ENCODE peak calls at places on chromosomes 5 and 9, in seven cellular contexts. H is left lung, Y is A673, B is heart left ventricle, P is K562, Z is neuronal stem cell, D is stomach. V is an unnamed sample. For H3K9me3, the result is how much of the 10 kb centered on the place peaks cover.

GRCh38 chr9:17555362-17556054 is 23.4 kb upstream of the SH3GL2 start:
- DNase-seq in Y (no peak), D (no peak), B (no peak), Z (no peak), P (no peak), H (no peak), V (no peak)

GRCh38 chr5:87347272-87347671 is 65.5 kb downstream of the CCNH start:
- DNase-seq in P (no peak), H (no peak), Z (no peak), B (no peak), D (no peak), Y (no peak), V (no peak)

GRCh38 chr9:98807070-98807810 is at the start of gene GALNT12:
- DNase-seq in P (peak), Z (no peak), Y (peak), H (no peak), B (no peak), D (peak), V (peak)

GRCh38 chr9:134595014-134595413 is 46.6 kb upstream of the COL5A1 start:
- DNase-seq in H (no peak), Z (no peak), D (no peak), Y (no peak), P (no peak), B (peak), V (no peak)

GRCh38 chr5:174180639-174181038 is 135.1 kb downstream of the NSG2 start:
- DNase-seq in Z (no peak), Y (no peak), B (no peak), D (no peak), P (no peak), H (no peak), V (no peak)

GRCh38 chr9:83544002-83544698 is 5.9 kb upstream of the FRMD3 start:
- DNase-seq in H (no peak), Y (peak), B (no peak), Z (no peak), P (peak), D (peak), V (no peak)

GRCh38 chr9:69246629-69247028 is 72.6 kb downstream of the TJP2 start:
- DNase-seq in B (no peak), H (no peak), P (no peak), Y (no peak), Z (no peak), D (no peak), V (no peak)

GRCh38 chr5:59445741-59446140 is 447.8 kb downstream of the PDE4D start:
- DNase-seq in Z (no peak), D (no peak), P (no peak), B (no peak), H (no peak), Y (no peak), V (no peak)

GRCh38 chr9:91515074-91515687 is 91.5 kb upstream of the NFIL3 start:
- DNase-seq in D (peak), P (peak), Z (no peak), B (no peak), Y (peak), H (no peak), V (no peak)

GRCh38 chr5:130436430-130436829 is 532.2 kb downstream of the CHSY3 start:
- DNase-seq in P (no peak), Y (no peak), Z (no peak), H (no peak), B (no peak), D (no peak), V (no peak)

GRCh38 chr5:116576043-116576713 is 1.6 kb upstream of the SEMA6A start:
- DNase-seq in P (peak), Y (peak), B (peak), Z (peak), H (peak), D (peak), V (no peak)

GRCh38 chr5:119537704-119538103 is 85.4 kb downstream of the HSD17B4 start:
- DNase-seq in Y (no peak), P (no peak), B (no peak), H (no peak), D (peak), Z (no peak), V (no peak)

GRCh38 chr5:81753429-81753828 is 2.5 kb upstream of the SSBP2 start:
- DNase-seq in Y (no peak), D (no peak), Z (no peak), H (no peak), P (no peak), B (no peak), V (no peak)

GRCh38 chr5:164235176-164235914 is 729.9 kb downstream of the MAT2B start:
- DNase-seq in Y (peak), H (no peak), D (no peak), P (no peak), Z (no peak), B (no peak), V (no peak)

GRCh38 chr5:61598140-61598539 is 266.1 kb downstream of the ZSWIM6 start:
- DNase-seq in P (no peak), Z (no peak), H (no peak), D (no peak), Y (no peak), B (no peak), V (no peak)

GRCh38 chr5:176609724-176610429 is at the start of gene GPRIN1:
- DNase-seq in B (peak), P (peak), D (peak), Y (peak), H (no peak), Z (peak), V (peak)

GRCh38 chr5:132365213-132365612 is 4.3 kb upstream of the SLC22A5 start:
- DNase-seq in Y (no peak), B (no peak), H (no peak), Z (no peak), D (no peak), P (peak), V (no peak)

GRCh38 chr9:130680836-130681768 is 12.5 kb upstream of the EXOSC2 start:
- DNase-seq in D (peak), Z (no peak), H (peak), Y (peak), P (peak), B (peak), V (no peak)

GRCh38 chr5:38848637-38849036 is 2.8 kb downstream of the OSMR start:
- DNase-seq in Y (no peak), B (no peak), D (no peak), H (no peak), P (no peak), Z (no peak), V (no peak)

GRCh38 chr9:36074870-36075532 is 38.3 kb downstream of the RECK start:
- DNase-seq in H (peak), B (no peak), D (peak), Y (peak), Z (no peak), P (no peak), V (no peak)

GRCh38 chr5:8184455-8185063 is 315.6 kb downstream of the MTRR start:
- DNase-seq in H (no peak), B (no peak), Z (peak), P (peak), Y (peak), D (peak), V (peak)

GRCh38 chr5:135862744-135863143 is 28.3 kb downstream of the SLC25A48 start:
- DNase-seq in Z (no peak), D (no peak), H (no peak), B (no peak), Y (no peak), P (no peak), V (no peak)

GRCh38 chr5:13809921-13810320 is 134.6 kb downstream of the DNAH5 start:
- DNase-seq in Y (no peak), D (no peak), Z (no peak), P (no peak), B (no peak), H (no peak), V (no peak)

GRCh38 chr9:132699926-132700325 is 29.7 kb downstream of the GTF3C4 start:
- DNase-seq in D (no peak), P (no peak), Z (no peak), Y (no peak), H (no peak), B (no peak), V (no peak)
- H3K9me3 ChIP-seq in D (under half), P (under half), Z (under half), Y (under half), H (under half), B (under half), V (under half)

GRCh38 chr9:117323390-117323789 is 91.5 kb downstream of the ASTN2 start:
- DNase-seq in H (no peak), B (no peak), P (no peak), Y (no peak), Z (no peak), D (no peak), V (no peak)

GRCh38 chr9:117325110-117325788 is 89.6 kb downstream of the ASTN2 start:
- DNase-seq in D (no peak), Y (no peak), H (no peak), Z (no peak), P (no peak), B (no peak), V (no peak)

GRCh38 chr9:117325789-117326185 is 89.1 kb downstream of the ASTN2 start:
- DNase-seq in Z (no peak), D (no peak), Y (no peak), H (no peak), B (no peak), P (no peak), V (no peak)
- H3K9me3 ChIP-seq in Z (under half), D (under half), Y (under half), H (under half), B (under half), P (under half), V (under half)

GRCh38 chr5:4050203-4050602 is 454.6 kb downstream of the IRX1 start:
- DNase-seq in D (no peak), Z (no peak), H (no peak), B (no peak), P (no peak), Y (no peak), V (no peak)

GRCh38 chr5:4058899-4059298 is 463.3 kb downstream of the IRX1 start:
- DNase-seq in P (no peak), D (no peak), H (no peak), Z (no peak), B (peak), Y (no peak), V (no peak)

GRCh38 chr5:4053111-4053510 is 457.5 kb downstream of the IRX1 start:
- DNase-seq in D (no peak), Y (no peak), H (no peak), Z (no peak), P (no peak), B (no peak), V (no peak)

GRCh38 chr5:4048398-4048797 is 452.8 kb downstream of the IRX1 start:
- DNase-seq in D (no peak), Y (no peak), H (no peak), B (no peak), Z (no peak), P (no peak), V (no peak)

GRCh38 chr5:4054092-4054491 is 458.5 kb downstream of the IRX1 start:
- DNase-seq in Z (no peak), P (no peak), Y (no peak), D (peak), B (no peak), H (no peak), V (no peak)
- H3K9me3 ChIP-seq in Z (under half), P (under half), Y (under half), D (under half), B (under half), H (under half), V (under half)

DNA sequence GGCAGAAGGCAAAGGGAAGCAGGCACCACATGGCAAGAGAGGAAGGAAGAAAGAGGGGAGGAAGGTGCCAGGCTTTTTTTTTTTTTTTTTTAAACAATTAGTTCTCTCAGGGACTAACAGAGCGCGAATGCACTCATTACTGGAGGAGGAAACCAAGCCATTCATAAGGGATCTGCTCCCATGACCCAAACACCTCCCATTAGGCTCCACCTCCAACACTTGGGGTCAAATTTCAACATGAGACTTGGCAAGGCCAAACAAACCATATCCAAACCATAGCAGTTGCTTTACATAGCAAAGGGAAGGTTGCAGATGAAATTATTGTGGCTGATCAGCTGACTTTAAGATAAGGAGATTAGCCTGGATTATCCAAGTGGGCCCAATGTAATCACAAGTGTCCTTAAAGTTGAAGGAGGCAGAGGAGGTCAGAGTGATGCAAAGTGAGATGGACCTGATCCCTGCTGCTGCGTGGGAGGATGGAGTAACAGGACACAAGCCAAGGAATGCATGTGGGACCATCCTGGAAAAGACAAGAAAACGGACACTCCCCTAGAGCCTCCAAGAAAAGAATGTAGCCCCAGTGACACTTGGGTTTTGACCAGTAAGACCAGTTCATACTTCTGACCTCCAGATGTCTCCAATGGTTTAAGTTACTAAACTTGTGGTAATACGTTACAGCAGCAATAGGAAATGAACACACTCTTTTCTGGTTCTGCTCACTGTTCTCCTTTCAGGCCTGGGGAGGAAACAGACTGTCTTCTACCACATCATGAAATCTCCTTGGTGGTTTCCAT is 167.3 kb downstream of the GNAQ start:
- DNase-seq in H (no peak), B (no peak), P (no peak), D (no peak), Z (no peak), Y (no peak), V (no peak)
- H3K9me3 ChIP-seq in H (under half), B (under half), P (under half), D (under half), Z (under half), Y (under half), V (under half)

DNA sequence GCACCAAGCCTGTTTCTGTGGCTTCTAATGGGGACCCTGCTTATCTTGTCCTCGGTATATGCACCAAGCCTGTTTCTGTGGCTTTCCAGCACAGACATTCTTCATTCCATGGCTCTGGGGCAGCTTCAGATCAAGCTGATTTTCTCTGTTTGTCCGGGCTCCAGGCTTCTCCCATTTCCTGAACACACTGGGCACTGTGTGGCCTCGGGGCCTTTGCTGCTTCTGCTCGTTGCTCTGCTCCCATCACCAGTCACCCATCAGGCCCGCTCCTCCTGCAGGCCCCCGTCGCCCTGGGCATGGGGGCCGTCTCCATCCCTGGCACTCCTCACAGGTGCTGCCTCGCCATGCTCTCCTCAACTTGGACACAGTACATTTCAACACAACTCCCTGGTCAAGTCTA is 30.6 kb downstream of the ZNF354A start:
- DNase-seq in Y (no peak), Z (no peak), P (no peak), B (no peak), H (no peak), D (no peak), V (no peak)
- H3K9me3 ChIP-seq in Y (under half), Z (under half), P (under half), B (under half), H (under half), D (half or more), V (under half)

GRCh38 chr5:25345240-25345771 is 700.5 kb upstream of the CDH10 start:
- DNase-seq in D (no peak), B (no peak), P (no peak), Y (peak), Z (no peak), H (no peak), V (no peak)
- H3K9me3 ChIP-seq in D (under half), B (under half), P (under half), Y (under half), Z (under half), H (under half), V (under half)

GRCh38 chr5:83090169-83090568 is 12.8 kb downstream of the XRCC4 start:
- DNase-seq in D (no peak), B (no peak), Y (no peak), Z (no peak), P (no peak), H (no peak), V (no peak)

GRCh38 chr5:83095163-83095972 is 18.0 kb downstream of the XRCC4 start:
- DNase-seq in D (no peak), B (no peak), Y (no peak), Z (no peak), P (no peak), H (no peak), V (no peak)

GRCh38 chr5:83095973-83096539 is 18.7 kb downstream of the XRCC4 start:
- DNase-seq in Z (no peak), D (no peak), Y (peak), B (no peak), H (no peak), P (no peak), V (no peak)

GRCh38 chr5:83096660-83097334 is 19.4 kb downstream of the XRCC4 start:
- DNase-seq in Y (no peak), P (no peak), Z (no peak), B (no peak), D (no peak), H (no peak), V (no peak)

DNA sequence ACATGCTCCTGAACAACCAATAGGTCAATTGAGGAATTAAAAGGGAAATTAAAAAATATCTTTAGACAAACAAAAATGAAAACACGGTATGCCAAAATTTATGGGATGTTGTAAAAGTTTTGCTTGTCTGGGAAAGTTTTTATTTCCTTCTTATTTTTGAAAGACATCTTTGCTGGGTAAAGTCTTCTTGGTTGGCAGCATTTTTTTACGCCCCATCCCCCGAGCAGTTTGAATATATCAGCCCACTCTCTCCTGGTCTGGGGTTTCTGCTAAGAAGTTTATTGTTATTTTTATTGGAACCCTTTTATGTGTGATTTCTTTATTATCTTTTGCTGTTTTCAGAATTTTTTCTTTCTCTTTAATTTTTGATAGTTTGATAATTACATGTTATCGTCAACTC is 16.3 kb downstream of the XRCC4 start:
- DNase-seq in Z (no peak), H (no peak), B (no peak), Y (no peak), P (no peak), D (no peak), V (no peak)
- H3K9me3 ChIP-seq in Z (under half), H (under half), B (under half), Y (under half), P (under half), D (under half), V (under half)